ENCODE peak calls at places on chromosomes 13 and 19, in nine cellular contexts. F is bronchial epithelial cell, Q is NCI-H69, S is Karpas-422, V is dorsolateral prefrontal cortex, J is right lobe of liver, A is cardiac muscle cell, L is SIG-M5, Y is T-helper 1 cell. K is an unnamed sample.

GRCh38 chr13:39623466-39623865 is 20.5 kb upstream of the LHFPL6 start:
- DNase-seq in F (no peak), Q (no peak), S (no peak), V (no peak), J (no peak), A (no peak), L (no peak), Y (no peak), K (no peak)

GRCh38 chr13:51682691-51683090 is 98.4 kb downstream of the WDFY2 start:
- DNase-seq in F (no peak), Q (no peak), S (peak; percentile 35), V (no peak), J (no peak), A (no peak), L (no peak), Y (no peak), K (no peak)

GRCh38 chr19:31254611-31255010 is 94.6 kb downstream of the TSHZ3 start:
- DNase-seq in F (no peak), Q (no peak), S (no peak), V (no peak), J (peak; percentile 11), A (no peak), L (no peak), Y (no peak), K (no peak)

GRCh38 chr13:74246398-74246975 is 112.3 kb upstream of the KLF12 start:
- DNase-seq in F (no peak), Q (peak; percentile 39), S (no peak), V (no peak), J (no peak), A (no peak), L (no peak), Y (no peak), K (no peak)

GRCh38 chr19:29277107-29277506 is 64.2 kb upstream of the UQCRFS1 start:
- DNase-seq in F (no peak), Q (no peak), S (peak; percentile 79), V (no peak), J (no peak), A (peak; percentile 42), L (no peak), Y (peak; percentile 32), K (peak; percentile 69)

GRCh38 chr19:55484571-55485438 is at the start of gene NAT14:
- DNase-seq in F (no peak), Q (peak; percentile 90), S (peak; percentile 95), V (no peak), J (no peak), A (peak; percentile 84), L (no peak), Y (peak; percentile 53), K (peak; percentile 57)

GRCh38 chr19:56301886-56302620 is 12.6 kb downstream of the ZSCAN5A start:
- DNase-seq in F (no peak), Q (no peak), S (no peak), V (no peak), J (no peak), A (no peak), L (no peak), Y (no peak), K (no peak)

GRCh38 chr19:3644351-3645066 is 17.9 kb upstream of the CACTIN start:
- DNase-seq in F (no peak), Q (peak; percentile 15), S (no peak), V (peak; percentile 98), J (peak; percentile 94), A (no peak), L (no peak), Y (no peak), K (no peak)

GRCh38 chr13:77002590-77003190 is 10.8 kb downstream of the CLN5 start:
- DNase-seq in F (peak; percentile 55), Q (peak; percentile 21), S (peak; percentile 58), V (no peak), J (no peak), A (peak; percentile 28), L (no peak), Y (no peak), K (no peak)

GRCh38 chr19:35704218-35704617 is at the start of gene ZBTB32:
- DNase-seq in F (peak; percentile 49), Q (no peak), S (peak; percentile 78), V (no peak), J (no peak), A (peak; percentile 77), L (no peak), Y (no peak), K (no peak)

GRCh38 chr13:54449922-54450321 is 1421.3 kb downstream of the OLFM4 start:
- DNase-seq in F (peak; percentile 4), Q (peak; percentile 1), S (peak; percentile 42), V (no peak), J (no peak), A (no peak), L (no peak), Y (no peak), K (no peak)

GRCh38 chr13:76024151-76024550 is 388.0 kb downstream of the LMO7 start:
- DNase-seq in F (no peak), Q (no peak), S (no peak), V (no peak), J (no peak), A (no peak), L (no peak), Y (no peak), K (no peak)

GRCh38 chr13:27264181-27264580 is 6.4 kb upstream of the RASL11A start:
- DNase-seq in F (no peak), Q (no peak), S (peak; percentile 60), V (no peak), J (no peak), A (peak; percentile 30), L (no peak), Y (no peak), K (no peak)

GRCh38 chr13:36918246-36919060 is 1.6 kb downstream of the SMAD9 start:
- DNase-seq in F (no peak), Q (peak; percentile 71), S (no peak), V (no peak), J (no peak), A (peak; percentile 44), L (no peak), Y (no peak), K (no peak)

GRCh38 chr13:114077938-114078335 is 54.5 kb downstream of the RASA3 start:
- DNase-seq in F (no peak), Q (peak; percentile 24), S (no peak), V (peak; percentile 59), J (peak; percentile 26), A (no peak), L (no peak), Y (no peak), K (no peak)

GRCh38 chr13:23639672-23640275 is 69.6 kb downstream of the TNFRSF19 start:
- DNase-seq in F (no peak), Q (peak; percentile 50), S (no peak), V (no peak), J (no peak), A (no peak), L (no peak), Y (no peak), K (no peak)

GRCh38 chr13:102879793-102880499 is 34.1 kb downstream of the ERCC5 start:
- DNase-seq in F (no peak), Q (no peak), S (no peak), V (no peak), J (no peak), A (no peak), L (no peak), Y (no peak), K (no peak)

K was measured in naive thymus-derived CD8-positive, alpha-beta T cell.